ENCODE peak calls at places on chromosomes 3 and 15, in six cellular contexts. One of them, this sample, is unnamed.

GRCh38 chr3:123798540-123798939 is 85.6 kb downstream of the MYLK start:
- DNase-seq in RCC 7860: no peak
- DNase-seq in foreskin fibroblast: peak; percentile 20
- DNase-seq in progenitor cell of endocrine pancreas: no peak
- DNase-seq in fibroblast of lung: peak; percentile 78
- DNase-seq in HAP-1: no peak
- DNase-seq in this sample: no peak

GRCh38 chr3:47652142-47652541 is 73.5 kb upstream of the CSPG5 start:
- DNase-seq in RCC 7860: no peak
- DNase-seq in foreskin fibroblast: no peak
- DNase-seq in progenitor cell of endocrine pancreas: no peak
- DNase-seq in fibroblast of lung: no peak
- DNase-seq in HAP-1: no peak
- DNase-seq in this sample: no peak

GRCh38 chr15:73632670-73633058 is 525 bp downstream of the NPTN start:
- DNase-seq in progenitor cell of endocrine pancreas: no peak
- DNase-seq in RCC 7860: no peak
- DNase-seq in fibroblast of lung: no peak
- DNase-seq in HAP-1: peak; percentile 48
- DNase-seq in foreskin fibroblast: no peak
- DNase-seq in this sample: no peak

GRCh38 chr3:9205345-9206143 is 43.9 kb downstream of the SRGAP3 start:
- DNase-seq in progenitor cell of endocrine pancreas: no peak
- DNase-seq in RCC 7860: no peak
- DNase-seq in fibroblast of lung: no peak
- DNase-seq in foreskin fibroblast: no peak
- DNase-seq in HAP-1: no peak
- DNase-seq in this sample: no peak

GRCh38 chr3:127604546-127605165 is 6.4 kb downstream of the MCM2 start:
- DNase-seq in foreskin fibroblast: no peak
- DNase-seq in HAP-1: no peak
- DNase-seq in RCC 7860: no peak
- DNase-seq in fibroblast of lung: no peak
- DNase-seq in progenitor cell of endocrine pancreas: no peak
- DNase-seq in this sample: no peak

GRCh38 chr3:179082416-179082815 is 10.8 kb upstream of the ZMAT3 start:
- DNase-seq in progenitor cell of endocrine pancreas: no peak
- DNase-seq in fibroblast of lung: no peak
- DNase-seq in HAP-1: no peak
- DNase-seq in foreskin fibroblast: peak; percentile 29
- DNase-seq in RCC 7860: no peak
- DNase-seq in this sample: no peak

GRCh38 chr3:10703875-10704274 is 112.2 kb upstream of the SLC6A11 start:
- DNase-seq in foreskin fibroblast: peak; percentile 17
- DNase-seq in RCC 7860: no peak
- DNase-seq in HAP-1: no peak
- DNase-seq in fibroblast of lung: peak; percentile 4
- DNase-seq in progenitor cell of endocrine pancreas: no peak
- DNase-seq in this sample: no peak

GRCh38 chr3:187989458-187990153 is 164.4 kb upstream of the LPP start:
- DNase-seq in HAP-1: peak; percentile 80
- DNase-seq in progenitor cell of endocrine pancreas: no peak
- DNase-seq in foreskin fibroblast: peak; percentile 36
- DNase-seq in fibroblast of lung: no peak
- DNase-seq in RCC 7860: no peak
- DNase-seq in this sample: no peak

GRCh38 chr3:77795013-77795412 is 755.1 kb downstream of the ROBO2 start:
- DNase-seq in progenitor cell of endocrine pancreas: peak; percentile 9
- DNase-seq in RCC 7860: no peak
- DNase-seq in fibroblast of lung: no peak
- DNase-seq in HAP-1: no peak
- DNase-seq in foreskin fibroblast: no peak
- DNase-seq in this sample: peak; percentile 66

GRCh38 chr3:43691120-43692002 is 623 bp downstream of the ABHD5 start:
- DNase-seq in progenitor cell of endocrine pancreas: peak; percentile 64
- DNase-seq in fibroblast of lung: peak; percentile 40
- DNase-seq in HAP-1: peak; percentile 87
- DNase-seq in foreskin fibroblast: peak; percentile 70
- DNase-seq in RCC 7860: no peak
- DNase-seq in this sample: peak; percentile 71

GRCh38 chr3:79203144-79203519 is 564.7 kb downstream of the ROBO1 start:
- DNase-seq in RCC 7860: no peak
- DNase-seq in progenitor cell of endocrine pancreas: no peak
- DNase-seq in foreskin fibroblast: no peak
- DNase-seq in HAP-1: peak; percentile 27
- DNase-seq in fibroblast of lung: no peak
- DNase-seq in this sample: no peak

GRCh38 chr3:177186306-177186705 is 11.0 kb downstream of the TBL1XR1 start:
- DNase-seq in RCC 7860: no peak
- DNase-seq in foreskin fibroblast: no peak
- DNase-seq in fibroblast of lung: no peak
- DNase-seq in HAP-1: no peak
- DNase-seq in progenitor cell of endocrine pancreas: no peak
- DNase-seq in this sample: no peak

GRCh38 chr15:91940466-91941381 is 87.2 kb downstream of the SLCO3A1 start:
- DNase-seq in HAP-1: no peak
- DNase-seq in RCC 7860: no peak
- DNase-seq in progenitor cell of endocrine pancreas: no peak
- DNase-seq in foreskin fibroblast: no peak
- DNase-seq in fibroblast of lung: no peak
- DNase-seq in this sample: peak; percentile 29

GRCh38 chr3:194265505-194265892 is 85.6 kb downstream of the CPN2 start:
- DNase-seq in fibroblast of lung: peak; percentile 98
- DNase-seq in progenitor cell of endocrine pancreas: no peak
- DNase-seq in HAP-1: no peak
- DNase-seq in RCC 7860: peak; percentile 34
- DNase-seq in foreskin fibroblast: peak; percentile 78
- DNase-seq in this sample: no peak

GRCh38 chr3:122961146-122961545 is 66.4 kb downstream of the SEMA5B start:
- DNase-seq in progenitor cell of endocrine pancreas: no peak
- DNase-seq in fibroblast of lung: peak; percentile 17
- DNase-seq in RCC 7860: no peak
- DNase-seq in foreskin fibroblast: no peak
- DNase-seq in HAP-1: no peak
- DNase-seq in this sample: no peak

GRCh38 chr3:108123326-108123725 is 32.5 kb upstream of the CD47 start:
- DNase-seq in foreskin fibroblast: no peak
- DNase-seq in HAP-1: no peak
- DNase-seq in progenitor cell of endocrine pancreas: no peak
- DNase-seq in RCC 7860: no peak
- DNase-seq in fibroblast of lung: no peak
- DNase-seq in this sample: no peak

GRCh38 chr3:114827495-114827894 is 319.6 kb downstream of the ZBTB20 start:
- DNase-seq in progenitor cell of endocrine pancreas: no peak
- DNase-seq in fibroblast of lung: peak; percentile 73
- DNase-seq in HAP-1: peak; percentile 38
- DNase-seq in foreskin fibroblast: peak; percentile 54
- DNase-seq in RCC 7860: peak; percentile 39
- DNase-seq in this sample: peak; percentile 49

GRCh38 chr3:118736107-118736506 is 298.5 kb downstream of the IGSF11 start:
- DNase-seq in fibroblast of lung: no peak
- DNase-seq in foreskin fibroblast: no peak
- DNase-seq in HAP-1: no peak
- DNase-seq in RCC 7860: no peak
- DNase-seq in progenitor cell of endocrine pancreas: no peak
- DNase-seq in this sample: no peak

GRCh38 chr15:101071651-101072050 is 152.5 kb downstream of the LRRK1 start:
- DNase-seq in foreskin fibroblast: no peak
- DNase-seq in fibroblast of lung: no peak
- DNase-seq in RCC 7860: no peak
- DNase-seq in HAP-1: no peak
- DNase-seq in progenitor cell of endocrine pancreas: no peak
- DNase-seq in this sample: no peak

GRCh38 chr15:93050648-93051047 is 38.4 kb downstream of the RGMA start:
- DNase-seq in HAP-1: no peak
- DNase-seq in progenitor cell of endocrine pancreas: no peak
- DNase-seq in fibroblast of lung: no peak
- DNase-seq in RCC 7860: no peak
- DNase-seq in foreskin fibroblast: no peak
- DNase-seq in this sample: no peak

GRCh38 chr15:68495221-68495950 is 63.4 kb upstream of the ITGA11 start:
- DNase-seq in progenitor cell of endocrine pancreas: no peak
- DNase-seq in HAP-1: no peak
- DNase-seq in RCC 7860: no peak
- DNase-seq in fibroblast of lung: no peak
- DNase-seq in foreskin fibroblast: no peak
- DNase-seq in this sample: no peak